ENCODE peak calls at places on chromosome 3, in five cellular contexts. W is heart left ventricle, A is PC-3, P is psoas muscle, M is uterus. K is an unnamed sample.

GRCh38 chr3:113496924-113497323 is 18.0 kb downstream of the SPICE1 start:
- DNase-seq in M (no peak), W (no peak), P (no peak), A (peak), K (peak)

GRCh38 chr3:42600958-42601675 is 631 bp downstream of the NKTR start:
- DNase-seq in W (peak), A (peak), M (peak), P (peak), K (peak)

GRCh38 chr3:118180853-118181252 is 853.8 kb downstream of the IGSF11 start:
- DNase-seq in W (no peak), M (no peak), P (no peak), A (no peak), K (no peak)

GRCh38 chr3:187889601-187890404 is 144.5 kb upstream of the BCL6 start:
- DNase-seq in A (no peak), W (no peak), M (peak), P (peak), K (peak)

GRCh38 chr3:23308986-23309625 is 106.0 kb downstream of the UBE2E2 start:
- DNase-seq in M (no peak), W (no peak), A (no peak), P (no peak), K (no peak)

GRCh38 chr3:61996351-61996750 is 377.0 kb downstream of the FEZF2 start:
- DNase-seq in P (no peak), M (no peak), W (no peak), A (no peak), K (no peak)

GRCh38 chr3:24578324-24578723 is 83.7 kb upstream of the THRB start:
- DNase-seq in M (no peak), P (no peak), W (no peak), A (no peak), K (no peak)

GRCh38 chr3:69838217-69838616 is 99.0 kb downstream of the MITF start:
- DNase-seq in W (no peak), A (peak), P (no peak), M (no peak), K (peak)

GRCh38 chr3:139718415-139718814 is 40.6 kb upstream of the NMNAT3 start:
- DNase-seq in W (peak), A (peak), P (peak), M (no peak), K (peak)

GRCh38 chr3:172186607-172187006 is 147.2 kb downstream of the FNDC3B start:
- DNase-seq in W (no peak), A (no peak), P (no peak), M (no peak), K (no peak)

GRCh38 chr3:15361494-15362214 is 29.3 kb upstream of the SH3BP5 start:
- DNase-seq in W (no peak), A (peak), P (no peak), M (no peak), K (no peak)

GRCh38 chr3:71423151-71423906 is 160.2 kb downstream of the FOXP1 start:
- DNase-seq in P (no peak), M (peak), W (peak), A (peak), K (peak)
- TF ChIP-seq CTCF in P (no peak), M (no peak), W (peak), A (peak), K (peak)

DNA sequence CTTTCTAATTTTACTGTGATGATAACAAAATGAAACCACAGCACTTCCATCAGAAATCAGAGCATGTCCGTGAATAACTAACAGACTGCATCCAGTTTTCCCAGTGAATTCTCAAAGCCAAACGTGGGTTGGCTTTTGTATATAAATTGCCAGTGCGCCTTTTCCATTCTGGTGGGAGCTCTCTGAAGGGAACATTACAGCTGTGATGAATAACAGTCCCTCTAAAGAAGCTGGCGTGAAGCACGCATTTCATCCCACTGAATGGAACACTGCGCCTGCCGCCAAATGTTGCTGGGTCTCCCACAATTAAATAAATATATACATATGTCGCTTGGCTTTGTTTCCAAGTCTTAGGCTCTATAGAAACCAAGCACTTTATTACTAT is 113.0 kb upstream of the PFN2 start:
- DNase-seq in M (peak), A (no peak), W (no peak), P (no peak), K (peak)
- H3K4me3 ChIP-seq in M (no peak), A (no peak), W (peak), P (peak), K (peak)

GRCh38 chr3:178671261-178672191 is 135.3 kb downstream of the KCNMB2 start:
- DNase-seq in P (no peak), A (peak), M (no peak), W (no peak), K (peak)

GRCh38 chr3:178669758-178670157 is 133.5 kb downstream of the KCNMB2 start:
- DNase-seq in P (no peak), W (no peak), A (no peak), M (no peak), K (no peak)

GRCh38 chr3:178672263-178672662 is 136.0 kb downstream of the KCNMB2 start:
- DNase-seq in P (no peak), W (no peak), A (no peak), M (no peak), K (peak)

GRCh38 chr3:178665747-178666146 is 129.5 kb downstream of the KCNMB2 start:
- DNase-seq in M (no peak), A (no peak), W (peak), P (no peak), K (no peak)

GRCh38 chr3:178669046-178669445 is 132.8 kb downstream of the KCNMB2 start:
- DNase-seq in A (no peak), M (no peak), P (no peak), W (no peak), K (no peak)
- H3K27ac ChIP-seq in A (no peak), M (no peak), P (no peak), W (no peak), K (no peak)

GRCh38 chr3:46276497-46277099 is 34.3 kb downstream of the CCR3 start:
- DNase-seq in P (no peak), M (peak), W (peak), A (peak), K (no peak)
- TF ChIP-seq CTCF in P (peak), M (peak), W (peak), A (peak), K (no peak)

GRCh38 chr3:50333744-50334328 is 5.8 kb upstream of the TUSC2 start:
- DNase-seq in W (peak), P (peak), A (no peak), M (peak), K (peak)
- H3K4me3 ChIP-seq in W (peak), P (peak), A (no peak), M (no peak), K (no peak)

GRCh38 chr3:105869531-105869833 is 670 bp upstream of the CBLB start:
- DNase-seq in W (no peak), P (no peak), M (no peak), A (no peak), K (no peak)

GRCh38 chr3:105868450-105868744 is 415 bp downstream of the CBLB start:
- DNase-seq in M (peak), A (peak), P (peak), W (peak), K (peak)

GRCh38 chr3:105867690-105868449 is 942 bp downstream of the CBLB start:
- DNase-seq in P (no peak), W (no peak), M (no peak), A (peak), K (no peak)

GRCh38 chr3:105868745-105869530 is at the start of gene CBLB:
- DNase-seq in A (peak), P (peak), W (peak), M (peak), K (peak)

GRCh38 chr3:105869982-105870381 is 1.2 kb upstream of the CBLB start:
- DNase-seq in W (no peak), A (no peak), P (no peak), M (no peak), K (no peak)
- H3K27ac ChIP-seq in W (peak), A (peak), P (peak), M (peak), K (peak)

GRCh38 chr3:119810018-119810435 is 28.1 kb downstream of the NR1I2 start:
- DNase-seq in W (peak), P (peak), A (no peak), M (no peak), K (peak)
- TF ChIP-seq CTCF in W (no peak), P (no peak), A (peak), M (no peak), K (peak)

GRCh38 chr3:98827221-98827620 is 64.1 kb downstream of the ST3GAL6 start:
- DNase-seq in W (no peak), M (no peak), A (no peak), P (no peak), K (no peak)
- H3K4me3 ChIP-seq in W (no peak), M (no peak), A (no peak), P (no peak), K (no peak)

GRCh38 chr3:195909294-195909644 is 918 bp upstream of the TNK2 start:
- DNase-seq in P (no peak), A (peak), M (no peak), W (no peak), K (no peak)
- H3K27ac ChIP-seq in P (peak), A (no peak), M (peak), W (peak), K (no peak)

GRCh38 chr3:20930034-20930433 is 744.0 kb upstream of the SGO1 start:
- DNase-seq in A (peak), P (no peak), M (no peak), W (no peak), K (peak)
- TF ChIP-seq CTCF in A (peak), P (no peak), M (no peak), W (peak), K (peak)

K was measured in fibroblast of lung.